ENCODE peak calls at places on chromosomes 5 and 9, in nine cellular contexts. One of them, this sample, is unnamed.

GRCh38 chr9:132239999-132240859 is 78.4 kb downstream of the NTNG2 start:
- DNase-seq in cardiac fibroblast: no peak
- DNase-seq in M059J: no peak
- DNase-seq in A172: no peak
- DNase-seq in HuH-7.5: no peak
- DNase-seq in COR-L47: no peak
- DNase-seq in left kidney: peak; percentile 60
- DNase-seq in ureter: no peak
- DNase-seq in NCI-H2081: no peak
- DNase-seq in this sample: no peak

GRCh38 chr9:124074746-124075145 is 63.2 kb downstream of the LHX2 start:
- DNase-seq in cardiac fibroblast: no peak
- DNase-seq in M059J: no peak
- DNase-seq in A172: no peak
- DNase-seq in HuH-7.5: no peak
- DNase-seq in COR-L47: no peak
- DNase-seq in left kidney: no peak
- DNase-seq in ureter: no peak
- DNase-seq in NCI-H2081: no peak
- DNase-seq in this sample: peak; percentile 75

GRCh38 chr5:127650022-127650421 is 1.1 kb downstream of the CTXN3 start:
- DNase-seq in cardiac fibroblast: peak; percentile 62
- DNase-seq in M059J: no peak
- DNase-seq in A172: no peak
- DNase-seq in HuH-7.5: no peak
- DNase-seq in COR-L47: no peak
- DNase-seq in left kidney: peak; percentile 40
- DNase-seq in ureter: no peak
- DNase-seq in NCI-H2081: no peak
- DNase-seq in this sample: no peak

GRCh38 chr5:57529864-57530263 is 47.3 kb upstream of the ACTBL2 start:
- DNase-seq in cardiac fibroblast: no peak
- DNase-seq in M059J: no peak
- DNase-seq in A172: no peak
- DNase-seq in HuH-7.5: no peak
- DNase-seq in COR-L47: no peak
- DNase-seq in left kidney: no peak
- DNase-seq in ureter: no peak
- DNase-seq in NCI-H2081: no peak
- DNase-seq in this sample: no peak

GRCh38 chr5:83494102-83494620 is 22.6 kb downstream of the VCAN start:
- DNase-seq in cardiac fibroblast: no peak
- DNase-seq in M059J: no peak
- DNase-seq in A172: no peak
- DNase-seq in HuH-7.5: no peak
- DNase-seq in COR-L47: no peak
- DNase-seq in left kidney: no peak
- DNase-seq in ureter: no peak
- DNase-seq in NCI-H2081: no peak
- DNase-seq in this sample: no peak

GRCh38 chr5:55230086-55230629 is 3.0 kb upstream of the MCIDAS start:
- DNase-seq in cardiac fibroblast: no peak
- DNase-seq in M059J: no peak
- DNase-seq in A172: no peak
- DNase-seq in HuH-7.5: no peak
- DNase-seq in COR-L47: no peak
- DNase-seq in left kidney: no peak
- DNase-seq in ureter: no peak
- DNase-seq in NCI-H2081: no peak
- DNase-seq in this sample: no peak

GRCh38 chr5:102453716-102454115 is 45.1 kb downstream of the SLCO6A1 start:
- DNase-seq in cardiac fibroblast: peak; percentile 1
- DNase-seq in M059J: peak; percentile 48
- DNase-seq in A172: peak; percentile 29
- DNase-seq in HuH-7.5: no peak
- DNase-seq in COR-L47: no peak
- DNase-seq in left kidney: no peak
- DNase-seq in ureter: no peak
- DNase-seq in NCI-H2081: no peak
- DNase-seq in this sample: no peak

GRCh38 chr9:135326141-135326540 is 153.4 kb upstream of the PPP1R26 start:
- DNase-seq in cardiac fibroblast: no peak
- DNase-seq in M059J: no peak
- DNase-seq in A172: no peak
- DNase-seq in HuH-7.5: no peak
- DNase-seq in COR-L47: no peak
- DNase-seq in left kidney: no peak
- DNase-seq in ureter: no peak
- DNase-seq in NCI-H2081: no peak
- DNase-seq in this sample: no peak

GRCh38 chr5:154476343-154477213 is 1.4 kb downstream of the HAND1 start:
- DNase-seq in cardiac fibroblast: no peak
- DNase-seq in M059J: no peak
- DNase-seq in A172: no peak
- DNase-seq in HuH-7.5: no peak
- DNase-seq in COR-L47: no peak
- DNase-seq in left kidney: peak; percentile 18
- DNase-seq in ureter: no peak
- DNase-seq in NCI-H2081: no peak
- DNase-seq in this sample: no peak

GRCh38 chr9:86020731-86021130 is 78.6 kb downstream of the GOLM1 start:
- DNase-seq in cardiac fibroblast: no peak
- DNase-seq in M059J: no peak
- DNase-seq in A172: no peak
- DNase-seq in HuH-7.5: no peak
- DNase-seq in COR-L47: no peak
- DNase-seq in left kidney: no peak
- DNase-seq in ureter: no peak
- DNase-seq in NCI-H2081: no peak
- DNase-seq in this sample: no peak

This sample was measured in PC-9.